ENCODE peak calls at places on chromosomes 13 and 19, in five cellular contexts. R, H, F, K and E are unnamed samples.

GRCh38 chr19:18588611-18589379 is at the start of gene REX1BD:
- DNase-seq in F (peak), R (peak), K (peak), H (peak), E (peak)

GRCh38 chr19:17739121-17739875 is 12.0 kb upstream of the FCHO1 start:
- DNase-seq in R (no peak), K (no peak), H (no peak), F (peak), E (peak)

GRCh38 chr19:29690842-29691241 is 24.2 kb downstream of the C19orf12 start:
- DNase-seq in H (no peak), K (no peak), F (peak), R (peak), E (peak)

GRCh38 chr19:12603714-12604113 is 6.9 kb downstream of the ZNF490 start:
- DNase-seq in H (no peak), K (peak), R (no peak), F (peak), E (peak)

GRCh38 chr13:76725211-76725610 is 161.0 kb downstream of the KCTD12 start:
- DNase-seq in H (no peak), F (no peak), K (no peak), R (no peak), E (no peak)

GRCh38 chr19:48635263-48635965 is 1.8 kb downstream of the DBP start:
- DNase-seq in R (no peak), H (peak), K (no peak), F (peak), E (peak)

GRCh38 chr13:100542546-100543156 is 45.9 kb downstream of the GGACT start:
- DNase-seq in F (peak), H (no peak), R (no peak), K (no peak), E (peak)

GRCh38 chr13:31038834-31039552 is 106.5 kb downstream of the TEX26 start:
- DNase-seq in H (no peak), R (no peak), K (no peak), F (peak), E (peak)

GRCh38 chr13:79973533-79973963 is 367.4 kb downstream of the SPRY2 start:
- DNase-seq in K (no peak), R (no peak), F (peak), H (no peak), E (peak)

GRCh38 chr13:28753208-28753892 is 34.6 kb upstream of the SLC46A3 start:
- DNase-seq in H (no peak), R (peak), F (no peak), K (peak), E (peak)

GRCh38 chr19:2081873-2082810 is 14.0 kb downstream of the MOB3A start:
- DNase-seq in F (peak), K (no peak), R (no peak), H (no peak), E (peak)

GRCh38 chr13:50171585-50172282 is 156.5 kb downstream of the KCNRG start:
- DNase-seq in R (no peak), H (no peak), K (no peak), F (no peak), E (no peak)

GRCh38 chr13:98032168-98032567 is 78.7 kb downstream of the IPO5 start:
- DNase-seq in K (no peak), F (no peak), H (no peak), R (no peak), E (no peak)

GRCh38 chr19:55683449-55684261 is 8.6 kb downstream of the EPN1 start:
- DNase-seq in R (no peak), F (no peak), H (no peak), K (no peak), E (no peak)

GRCh38 chr19:35975608-35976214 is 19.3 kb upstream of the SDHAF1 start:
- DNase-seq in H (no peak), K (peak), F (no peak), R (no peak), E (peak)

GRCh38 chr19:49336482-49337266 is 1.5 kb downstream of the CD37 start:
- DNase-seq in K (no peak), F (no peak), H (no peak), R (no peak), E (no peak)

GRCh38 chr19:8368136-8368535 is 4.2 kb downstream of the ANGPTL4 start:
- DNase-seq in R (no peak), F (no peak), H (no peak), K (no peak), E (no peak)

GRCh38 chr19:46924874-46925547 is 64.2 kb downstream of the ARHGAP35 start:
- DNase-seq in R (no peak), K (peak), F (peak), H (no peak), E (no peak)

GRCh38 chr19:39524495-39524894 is 8.2 kb downstream of the EID2B start:
- DNase-seq in H (no peak), K (no peak), F (peak), R (no peak), E (peak)

GRCh38 chr19:10871711-10872550 is 578 bp downstream of the CARM1 start:
- DNase-seq in H (no peak), R (no peak), F (peak), K (no peak), E (no peak)

GRCh38 chr19:7575426-7576040 is 20.1 kb upstream of the CAMSAP3 start:
- DNase-seq in R (no peak), K (peak), F (peak), H (no peak), E (peak)

GRCh38 chr13:112341976-112342735 is 34.0 kb upstream of the SPACA7 start:
- DNase-seq in K (no peak), H (no peak), F (no peak), R (no peak), E (no peak)

GRCh38 chr19:34480971-34481821 is at the start of gene WTIP:
- DNase-seq in F (no peak), K (peak), R (no peak), H (no peak), E (no peak)

GRCh38 chr13:39196957-39197644 is 158.8 kb downstream of the NHLRC3 start:
- DNase-seq in K (no peak), H (no peak), R (no peak), F (peak), E (no peak)

GRCh38 chr13:48634631-48635030 is 19.1 kb upstream of the CYSLTR2 start:
- DNase-seq in H (no peak), K (no peak), F (no peak), R (no peak), E (no peak)

GRCh38 chr19:42284066-42284501 is 15.0 kb downstream of the CIC start:
- DNase-seq in H (peak), R (no peak), K (peak), F (peak), E (peak)